ENCODE peak calls at places on chromosomes 6 and 20, in six cellular contexts. Q is Panc1; W is CD4-positive, CD25-positive, alpha-beta regulatory T cell; N is uterus; D is HCT116; L is adrenal gland. F is an unnamed sample.

GRCh38 chr6:143621876-143622605 is 55.7 kb upstream of the PHACTR2 start:
- DNase-seq in L (no peak), Q (no peak), N (no peak), W (no peak), D (no peak), F (no peak)

GRCh38 chr6:32950449-32950848 is 2.4 kb downstream of the HLA-DMA start:
- DNase-seq in D (no peak), W (no peak), L (no peak), Q (no peak), N (no peak), F (no peak)

GRCh38 chr6:5425797-5426196 is 164.5 kb downstream of the FARS2 start:
- DNase-seq in L (no peak), N (no peak), Q (no peak), W (no peak), D (no peak), F (no peak)

GRCh38 chr6:117206951-117207687 is 58.2 kb upstream of the VGLL2 start:
- DNase-seq in N (no peak), W (no peak), L (no peak), D (no peak), Q (no peak), F (no peak)

GRCh38 chr6:1558388-1558787 is 51.3 kb upstream of the FOXC1 start:
- DNase-seq in Q (no peak), L (no peak), D (no peak), W (no peak), N (no peak), F (no peak)

GRCh38 chr6:146871613-146872465 is 273.1 kb downstream of the ADGB start:
- DNase-seq in Q (no peak), D (no peak), W (no peak), N (no peak), L (no peak), F (no peak)

GRCh38 chr6:16622193-16622592 is 139.1 kb downstream of the ATXN1 start:
- DNase-seq in W (no peak), N (no peak), L (no peak), Q (no peak), D (no peak), F (no peak)

GRCh38 chr6:166932116-166932515 is 24.2 kb downstream of the RNASET2 start:
- DNase-seq in D (no peak), Q (no peak), W (no peak), N (no peak), L (no peak), F (no peak)

GRCh38 chr20:4230651-4231050 is 215.3 kb upstream of the RNF24 start:
- DNase-seq in L (no peak), Q (no peak), N (no peak), W (no peak), D (no peak), F (no peak)

GRCh38 chr20:20546402-20546801 is 166.0 kb downstream of the RALGAPA2 start:
- DNase-seq in W (no peak), D (no peak), Q (no peak), L (no peak), N (no peak), F (no peak)

GRCh38 chr20:19301843-19302242 is 89.4 kb downstream of the SLC24A3 start:
- DNase-seq in D (no peak), N (no peak), W (no peak), Q (no peak), L (no peak), F (peak; percentile 44)

GRCh38 chr6:135819665-135820064 is 31.8 kb upstream of the PDE7B start:
- DNase-seq in D (no peak), L (no peak), Q (no peak), W (no peak), N (no peak), F (no peak)

GRCh38 chr6:42758756-42759430 is 13.0 kb upstream of the TBCC start:
- DNase-seq in Q (no peak), W (no peak), L (no peak), D (no peak), N (no peak), F (no peak)

GRCh38 chr20:9572690-9573089 is 58.3 kb downstream of the LAMP5 start:
- DNase-seq in D (no peak), L (no peak), W (no peak), Q (no peak), N (no peak), F (no peak)

GRCh38 chr6:54722328-54722727 is 124.2 kb upstream of the FAM83B start:
- DNase-seq in L (no peak), D (no peak), Q (no peak), W (no peak), N (no peak), F (no peak)

GRCh38 chr6:163645560-163645959 is 231.0 kb downstream of the QKI start:
- DNase-seq in D (no peak), Q (no peak), N (no peak), L (no peak), W (no peak), F (no peak)

GRCh38 chr6:41964201-41964887 is 22.7 kb upstream of the CCND3 start:
- DNase-seq in Q (no peak), L (peak; percentile 7), D (no peak), W (no peak), N (no peak), F (no peak)

DNA sequence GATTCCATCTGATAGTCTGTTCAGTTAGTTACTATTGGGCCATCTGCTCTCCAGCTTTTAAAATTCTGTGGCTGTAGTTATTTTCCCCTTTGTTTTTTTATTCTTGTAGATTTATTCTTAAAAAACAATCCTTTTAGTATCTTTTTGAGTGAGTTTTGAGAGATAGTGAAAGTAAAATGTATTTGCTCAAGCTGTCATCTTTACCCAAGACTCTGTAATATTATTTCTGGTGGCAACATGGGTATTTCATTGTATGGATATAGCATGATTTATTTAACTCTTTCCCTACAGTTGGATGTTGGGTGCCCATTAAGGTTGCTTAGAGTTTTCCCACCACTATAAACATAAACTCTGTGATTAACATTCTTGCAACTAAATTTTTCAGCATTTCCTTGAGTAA is 24.6 kb downstream of the STK4 start:
- DNase-seq in W (no peak), Q (no peak), D (no peak), N (no peak), L (no peak), F (no peak)
- H3K4me1 ChIP-seq in W (peaks cover 82% of the 10 kb centered on the region), Q (peaks cover 4% of the 10 kb centered on the region), D (peaks cover 6% of the 10 kb centered on the region), N (no peaks in the 10 kb centered on the region), L (peaks cover 36% of the 10 kb centered on the region), F (no peaks in the 10 kb centered on the region)

DNA sequence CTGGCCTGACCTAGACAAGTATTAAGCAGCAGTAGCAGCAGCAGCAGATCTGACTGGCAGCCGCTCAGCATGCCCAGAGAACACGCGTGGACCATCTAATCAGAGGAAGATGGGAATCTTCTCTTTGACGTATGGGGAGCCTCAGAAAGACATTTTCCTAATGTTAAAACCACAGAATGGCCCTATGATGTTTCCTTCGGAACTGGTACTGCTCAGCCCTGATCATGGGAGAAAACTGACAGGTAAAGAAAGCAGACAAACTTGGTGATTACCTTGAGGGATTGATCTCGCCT is 6.2 kb downstream of the PSMA7 start:
- DNase-seq in W (no peak), L (no peak), Q (no peak), D (no peak), N (no peak), F (no peak)
- H3K36me3 ChIP-seq in W (peaks cover 84% of the 10 kb centered on the region), L (no peaks in the 10 kb centered on the region), Q (peaks cover 43% of the 10 kb centered on the region), D (peaks cover 62% of the 10 kb centered on the region), N (no peaks in the 10 kb centered on the region), F (peaks cover 68% of the 10 kb centered on the region)

GRCh38 chr6:15325540-15325955 is 79.7 kb downstream of the JARID2 start:
- DNase-seq in W (no peak), N (no peak), D (no peak), Q (no peak), L (no peak), F (no peak)

GRCh38 chr6:15324427-15324985 is 78.6 kb downstream of the JARID2 start:
- DNase-seq in N (no peak), D (no peak), W (no peak), Q (no peak), L (no peak), F (no peak)

GRCh38 chr6:15329154-15329781 is 83.4 kb downstream of the JARID2 start:
- DNase-seq in D (no peak), N (no peak), L (no peak), W (no peak), Q (no peak), F (no peak)

GRCh38 chr6:15327271-15327670 is 81.4 kb downstream of the JARID2 start:
- DNase-seq in L (peak; percentile 51), D (peak; percentile 10), W (peak; percentile 31), N (no peak), Q (no peak), F (peak; percentile 41)

DNA sequence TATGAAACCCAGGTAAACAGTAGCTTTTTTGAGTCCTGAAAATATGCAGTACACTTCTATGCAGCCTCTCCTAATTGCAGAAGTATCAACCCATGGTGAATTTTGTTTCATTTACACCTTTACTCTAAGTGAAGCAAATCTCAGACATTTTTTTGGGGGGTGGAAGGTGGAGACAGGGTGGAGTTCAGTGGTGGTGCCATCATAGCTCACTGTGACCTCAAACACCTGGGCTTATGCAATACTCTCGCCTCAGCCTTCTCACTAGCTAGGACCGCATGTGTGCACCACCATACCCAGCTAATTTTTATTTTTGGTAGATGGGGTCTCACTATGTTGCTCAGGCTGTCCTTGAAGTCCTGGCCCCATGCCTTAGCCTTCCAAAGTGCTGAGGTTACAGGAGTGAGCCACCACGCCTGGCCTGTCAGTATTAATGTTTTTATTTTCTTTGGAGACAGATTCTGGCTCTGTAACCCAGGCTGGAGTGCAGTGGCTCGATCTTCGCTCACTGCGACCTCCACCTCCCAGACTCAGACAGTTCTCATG is 80.3 kb downstream of the JARID2 start:
- DNase-seq in N (no peak), L (no peak), Q (no peak), D (no peak), W (no peak), F (no peak)
- H3K4me1 ChIP-seq in N (no peaks in the 10 kb centered on the region), L (peaks cover 61% of the 10 kb centered on the region), Q (no peaks in the 10 kb centered on the region), D (peaks cover 54% of the 10 kb centered on the region), W (peaks cover 8% of the 10 kb centered on the region), F (peaks cover 41% of the 10 kb centered on the region)

DNA sequence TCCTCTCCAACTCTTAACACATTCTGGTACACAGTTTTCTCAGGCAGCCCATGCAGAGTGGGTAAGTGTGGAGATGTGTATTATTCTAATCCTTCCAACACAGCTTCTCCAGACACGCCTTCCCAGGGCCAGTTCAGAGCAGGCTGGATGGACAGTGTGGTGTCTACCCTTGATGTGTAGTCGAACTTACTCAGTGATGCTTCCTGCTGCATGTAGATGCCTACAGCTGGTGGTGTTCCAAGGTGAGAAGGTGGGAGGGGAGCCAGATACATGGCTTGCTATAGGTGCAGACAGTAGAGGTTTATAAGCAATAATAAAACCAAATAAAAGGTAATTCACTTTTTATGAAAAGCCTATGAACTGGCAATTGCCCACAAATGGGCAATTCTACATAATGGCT is 104.0 kb downstream of the QRSL1 start:
- DNase-seq in L (no peak), Q (no peak), D (no peak), W (no peak), N (no peak), F (no peak)
- H3K36me3 ChIP-seq in L (no peaks in the 10 kb centered on the region), Q (no peaks in the 10 kb centered on the region), D (no peaks in the 10 kb centered on the region), W (no peaks in the 10 kb centered on the region), N (no peaks in the 10 kb centered on the region), F (no peaks in the 10 kb centered on the region)

GRCh38 chr20:57703013-57703412 is 6.8 kb downstream of the PMEPA1 start:
- DNase-seq in W (no peak), N (no peak), Q (no peak), D (no peak), L (no peak), F (no peak)

GRCh38 chr20:57704245-57704644 is 5.6 kb downstream of the PMEPA1 start:
- DNase-seq in W (no peak), D (no peak), Q (no peak), L (no peak), N (no peak), F (no peak)

GRCh38 chr20:57707320-57707719 is 2.5 kb downstream of the PMEPA1 start:
- DNase-seq in Q (no peak), D (no peak), N (no peak), L (no peak), W (no peak), F (no peak)

GRCh38 chr20:57707849-57708693 is 1.7 kb downstream of the PMEPA1 start:
- DNase-seq in N (no peak), W (peak; percentile 8), L (no peak), D (no peak), Q (no peak), F (no peak)

GRCh38 chr20:57705103-57705899 is 4.5 kb downstream of the PMEPA1 start:
- DNase-seq in N (no peak), L (no peak), D (no peak), W (no peak), Q (no peak), F (no peak)
- H3K4me1 ChIP-seq in N (no peaks in the 10 kb centered on the region), L (peaks cover under 1% of the 10 kb centered on the region), D (peaks cover 6% of the 10 kb centered on the region), W (peaks cover 4% of the 10 kb centered on the region), Q (peaks cover 74% of the 10 kb centered on the region), F (peaks cover 4% of the 10 kb centered on the region)

F was measured in lung.